ENCODE peak calls at places on chromosomes 1 and 21, in four cellular contexts. A is CD4-positive, alpha-beta T cell; N is CD8-positive, alpha-beta memory T cell; O is activated naive CD8-positive, alpha-beta T cell treated with anti-CD3 and anti-CD28 coated beads, Interleukin-2, amount 10 ng/mL, durations not matched to agents 7 days and 5 days. Q is an unnamed sample.
A peak's percentile ranks its signal among the peaks of the same experiment; 100 is the strongest.

GRCh38 chr1:106727171-106727570 is 329.3 kb upstream of the PRMT6 start:
- DNase-seq in A (no peak), O (no peak), N (no peak), Q (no peak)

GRCh38 chr1:81801834-81802531 is 1.2 kb downstream of the ADGRL2 start:
- DNase-seq in O (peak; percentile 31), N (no peak), A (no peak), Q (no peak)

GRCh38 chr1:80633947-80634710 is 1166.6 kb upstream of the ADGRL2 start:
- DNase-seq in A (no peak), N (no peak), O (no peak), Q (no peak)

GRCh38 chr21:29473808-29474207 is 175.1 kb downstream of the BACH1 start:
- DNase-seq in A (no peak), N (no peak), O (no peak), Q (no peak)

GRCh38 chr1:182657026-182657425 is 27.4 kb downstream of the RGS8 start:
- DNase-seq in A (no peak), N (no peak), O (no peak), Q (no peak)

GRCh38 chr21:37146320-37147225 is 73.5 kb downstream of the TTC3 start:
- DNase-seq in A (no peak), N (no peak), O (no peak), Q (no peak)

GRCh38 chr1:25922633-25923567 is 16.7 kb upstream of the STMN1 start:
- DNase-seq in A (peak; percentile 13), O (peak; percentile 74), N (peak; percentile 61), Q (peak; percentile 44)

GRCh38 chr1:59707216-59707615 is 107.5 kb upstream of the HOOK1 start:
- DNase-seq in A (no peak), O (no peak), N (no peak), Q (no peak)

GRCh38 chr1:187840557-187840956 is 1011.8 kb downstream of the PLA2G4A start:
- DNase-seq in O (no peak), N (no peak), A (no peak), Q (no peak)

GRCh38 chr1:3902111-3902511 is 2.0 kb upstream of the C1orf174 start:
- DNase-seq in A (no peak), N (no peak), O (peak; percentile 59), Q (no peak)

GRCh38 chr1:40382110-40382464 is 8.6 kb downstream of the SMAP2 start:
- DNase-seq in O (no peak), N (no peak), A (no peak), Q (no peak)

GRCh38 chr1:61606448-61607312 is 118.3 kb downstream of the TM2D1 start:
- DNase-seq in A (no peak), N (no peak), O (no peak), Q (no peak)

GRCh38 chr1:150409504-150410362 is 45.8 kb downstream of the RPRD2 start:
- DNase-seq in O (no peak), A (no peak), N (no peak), Q (no peak)

GRCh38 chr1:204255966-204256365 is 42.2 kb upstream of the GOLT1A start:
- DNase-seq in O (no peak), A (no peak), N (no peak), Q (no peak)

GRCh38 chr1:29584816-29585600 is 348.7 kb downstream of the PTPRU start:
- DNase-seq in O (no peak), A (no peak), N (no peak), Q (no peak)

GRCh38 chr1:171716620-171717019 is 25.2 kb downstream of the VAMP4 start:
- DNase-seq in O (no peak), A (no peak), N (no peak), Q (no peak)

GRCh38 chr21:26546698-26547097 is 26.4 kb downstream of the CYYR1 start:
- DNase-seq in N (no peak), O (no peak), A (no peak), Q (no peak)

GRCh38 chr1:207919523-207920210 is 8.7 kb upstream of the CD34 start:
- DNase-seq in N (no peak), O (no peak), A (no peak), Q (no peak)

GRCh38 chr21:41367598-41368360 is 6.0 kb downstream of the MX2 start:
- DNase-seq in A (no peak), O (no peak), N (no peak), Q (no peak)

GRCh38 chr1:223748773-223749733 is 36.7 kb downstream of the CAPN2 start:
- DNase-seq in A (peak; percentile 62), N (peak; percentile 63), O (peak; percentile 83), Q (peak; percentile 53)

GRCh38 chr1:59509341-59509869 is 212.5 kb downstream of the FGGY start:
- DNase-seq in A (no peak), O (no peak), N (no peak), Q (no peak)

GRCh38 chr1:10033359-10033845 is 644 bp downstream of the UBE4B start:
- DNase-seq in O (no peak), A (no peak), N (no peak), Q (no peak)

GRCh38 chr1:98053471-98054366 is 132.9 kb upstream of the DPYD start:
- DNase-seq in N (peak; percentile 50), O (peak; percentile 82), A (peak; percentile 56), Q (peak; percentile 37)

GRCh38 chr1:165129568-165130164 is 226.8 kb downstream of the LMX1A start:
- DNase-seq in N (no peak), A (no peak), O (peak; percentile 54), Q (no peak)

GRCh38 chr1:221100196-221100950 is 221.1 kb downstream of the HLX start:
- DNase-seq in N (no peak), A (no peak), O (no peak), Q (no peak)

GRCh38 chr1:221829327-221830011 is 87.6 kb upstream of the DUSP10 start:
- DNase-seq in A (no peak), O (no peak), N (peak; percentile 61), Q (peak; percentile 56)

GRCh38 chr1:160169553-160170399 is 18.4 kb downstream of the ATP1A4 start:
- DNase-seq in N (no peak), O (no peak), A (no peak), Q (no peak)

GRCh38 chr1:180271640-180272255 is 41.7 kb downstream of the LHX4 start:
- DNase-seq in N (no peak), O (no peak), A (no peak), Q (no peak)

GRCh38 chr1:204072951-204073836 is at the start of gene SOX13:
- DNase-seq in O (peak; percentile 48), A (no peak), N (peak; percentile 22), Q (peak; percentile 15)

GRCh38 chr1:160837558-160838205 is 25.0 kb downstream of the CD244 start:
- DNase-seq in O (peak; percentile 84), A (peak; percentile 68), N (peak; percentile 89), Q (peak; percentile 83)

GRCh38 chr1:20439282-20439681 is 46.7 kb downstream of the CAMK2N1 start:
- DNase-seq in O (no peak), A (no peak), N (no peak), Q (no peak)

GRCh38 chr1:17200246-17200645 is 4.7 kb upstream of the PADI1 start:
- DNase-seq in O (no peak), A (no peak), N (no peak), Q (no peak)

GRCh38 chr1:209484429-209484828 is 99.1 kb upstream of the CAMK1G start:
- DNase-seq in A (no peak), O (no peak), N (no peak), Q (no peak)

GRCh38 chr1:116855788-116856187 is 53.9 kb upstream of the PTGFRN start:
- DNase-seq in O (no peak), A (no peak), N (no peak), Q (no peak)

Q was measured in effector memory CD8-positive, alpha-beta T cell.